ENCODE peak calls at places on chromosomes 3 and 15, in nine cellular contexts. One of them, this sample, is unnamed.

GRCh38 chr15:30921781-30922371 is 18.2 kb downstream of the FAN1 start:
- DNase-seq in cardiac septum: no peak
- DNase-seq in HCT116: no peak
- DNase-seq in stimulated activated effector memory CD8-positive, alpha-beta T cell treated with anti-CD3 and anti-CD28 coated beads, Interleukin-12 subunit alpha, Interleukin-12 subunit beta, amount 100 ng/mL, for 72 hours: no peak
- DNase-seq in coronary artery: no peak
- DNase-seq in IMR-90: no peak
- DNase-seq in hypothalamus: no peak
- DNase-seq in CD8-positive, alpha-beta T cell: no peak
- DNase-seq in HuH-7: no peak
- DNase-seq in this sample: no peak

GRCh38 chr15:92165001-92165346 is 228.7 kb upstream of the ST8SIA2 start:
- DNase-seq in hypothalamus: no peak
- DNase-seq in HCT116: no peak
- DNase-seq in stimulated activated effector memory CD8-positive, alpha-beta T cell treated with anti-CD3 and anti-CD28 coated beads, Interleukin-12 subunit alpha, Interleukin-12 subunit beta, amount 100 ng/mL, for 72 hours: no peak
- DNase-seq in IMR-90: no peak
- DNase-seq in coronary artery: no peak
- DNase-seq in CD8-positive, alpha-beta T cell: no peak
- DNase-seq in cardiac septum: no peak
- DNase-seq in HuH-7: no peak
- DNase-seq in this sample: no peak

GRCh38 chr3:194871143-194871863 is 185.6 kb downstream of the FAM43A start:
- DNase-seq in coronary artery: no peak
- DNase-seq in HCT116: peak
- DNase-seq in CD8-positive, alpha-beta T cell: no peak
- DNase-seq in IMR-90: peak
- DNase-seq in stimulated activated effector memory CD8-positive, alpha-beta T cell treated with anti-CD3 and anti-CD28 coated beads, Interleukin-12 subunit alpha, Interleukin-12 subunit beta, amount 100 ng/mL, for 72 hours: no peak
- DNase-seq in hypothalamus: no peak
- DNase-seq in HuH-7: peak
- DNase-seq in cardiac septum: no peak
- DNase-seq in this sample: peak

GRCh38 chr3:161630791-161631190 is 134.2 kb downstream of the OTOL1 start:
- DNase-seq in CD8-positive, alpha-beta T cell: no peak
- DNase-seq in cardiac septum: no peak
- DNase-seq in HuH-7: no peak
- DNase-seq in stimulated activated effector memory CD8-positive, alpha-beta T cell treated with anti-CD3 and anti-CD28 coated beads, Interleukin-12 subunit alpha, Interleukin-12 subunit beta, amount 100 ng/mL, for 72 hours: no peak
- DNase-seq in hypothalamus: no peak
- DNase-seq in coronary artery: no peak
- DNase-seq in HCT116: no peak
- DNase-seq in IMR-90: no peak
- DNase-seq in this sample: no peak

GRCh38 chr3:77815467-77815866 is 775.6 kb downstream of the ROBO2 start:
- DNase-seq in hypothalamus: no peak
- DNase-seq in cardiac septum: no peak
- DNase-seq in CD8-positive, alpha-beta T cell: no peak
- DNase-seq in coronary artery: no peak
- DNase-seq in HuH-7: no peak
- DNase-seq in stimulated activated effector memory CD8-positive, alpha-beta T cell treated with anti-CD3 and anti-CD28 coated beads, Interleukin-12 subunit alpha, Interleukin-12 subunit beta, amount 100 ng/mL, for 72 hours: no peak
- DNase-seq in HCT116: no peak
- DNase-seq in IMR-90: no peak
- DNase-seq in this sample: no peak

GRCh38 chr3:117700573-117701360 is 991.2 kb downstream of the TUSC7 start:
- DNase-seq in cardiac septum: no peak
- DNase-seq in HCT116: no peak
- DNase-seq in IMR-90: peak
- DNase-seq in HuH-7: no peak
- DNase-seq in coronary artery: no peak
- DNase-seq in CD8-positive, alpha-beta T cell: no peak
- DNase-seq in stimulated activated effector memory CD8-positive, alpha-beta T cell treated with anti-CD3 and anti-CD28 coated beads, Interleukin-12 subunit alpha, Interleukin-12 subunit beta, amount 100 ng/mL, for 72 hours: no peak
- DNase-seq in hypothalamus: no peak
- DNase-seq in this sample: no peak

GRCh38 chr3:16378920-16379319 is 113.9 kb downstream of the OXNAD1 start:
- DNase-seq in stimulated activated effector memory CD8-positive, alpha-beta T cell treated with anti-CD3 and anti-CD28 coated beads, Interleukin-12 subunit alpha, Interleukin-12 subunit beta, amount 100 ng/mL, for 72 hours: peak
- DNase-seq in cardiac septum: no peak
- DNase-seq in IMR-90: peak
- DNase-seq in CD8-positive, alpha-beta T cell: no peak
- DNase-seq in HCT116: no peak
- DNase-seq in hypothalamus: no peak
- DNase-seq in coronary artery: no peak
- DNase-seq in HuH-7: no peak
- DNase-seq in this sample: no peak

GRCh38 chr15:80240261-80240660 is 11.8 kb downstream of the CTXND1 start:
- DNase-seq in CD8-positive, alpha-beta T cell: no peak
- DNase-seq in hypothalamus: no peak
- DNase-seq in IMR-90: no peak
- DNase-seq in stimulated activated effector memory CD8-positive, alpha-beta T cell treated with anti-CD3 and anti-CD28 coated beads, Interleukin-12 subunit alpha, Interleukin-12 subunit beta, amount 100 ng/mL, for 72 hours: no peak
- DNase-seq in cardiac septum: no peak
- DNase-seq in coronary artery: peak
- DNase-seq in HuH-7: no peak
- DNase-seq in HCT116: no peak
- DNase-seq in this sample: no peak

GRCh38 chr15:39511000-39511914 is 69.6 kb upstream of the THBS1 start:
- DNase-seq in CD8-positive, alpha-beta T cell: no peak
- DNase-seq in hypothalamus: no peak
- DNase-seq in cardiac septum: no peak
- DNase-seq in stimulated activated effector memory CD8-positive, alpha-beta T cell treated with anti-CD3 and anti-CD28 coated beads, Interleukin-12 subunit alpha, Interleukin-12 subunit beta, amount 100 ng/mL, for 72 hours: no peak
- DNase-seq in HCT116: peak
- DNase-seq in IMR-90: peak
- DNase-seq in coronary artery: peak
- DNase-seq in HuH-7: no peak
- DNase-seq in this sample: no peak

GRCh38 chr3:154972951-154973350 is 107.2 kb upstream of the MME start:
- DNase-seq in HuH-7: no peak
- DNase-seq in cardiac septum: no peak
- DNase-seq in coronary artery: no peak
- DNase-seq in hypothalamus: no peak
- DNase-seq in IMR-90: peak
- DNase-seq in HCT116: no peak
- DNase-seq in stimulated activated effector memory CD8-positive, alpha-beta T cell treated with anti-CD3 and anti-CD28 coated beads, Interleukin-12 subunit alpha, Interleukin-12 subunit beta, amount 100 ng/mL, for 72 hours: no peak
- DNase-seq in CD8-positive, alpha-beta T cell: no peak
- DNase-seq in this sample: no peak

This sample was measured in omental fat pad.